ENCODE peak calls at places on chromosomes 5 and 9, in five cellular contexts. One of them, this sample, is unnamed.

GRCh38 chr9:124366476-124367220 is 48.6 kb downstream of the PSMB7 start:
- DNase-seq in body of pancreas: no peak
- DNase-seq in heart right ventricle: no peak
- DNase-seq in transverse colon: no peak
- DNase-seq in PC-3: peak; percentile 30
- DNase-seq in this sample: no peak

GRCh38 chr5:1931590-1932138 is 48.9 kb upstream of the IRX4 start:
- DNase-seq in heart right ventricle: peak; percentile 37
- DNase-seq in PC-3: no peak
- DNase-seq in transverse colon: peak; percentile 21
- DNase-seq in body of pancreas: peak; percentile 83
- DNase-seq in this sample: no peak

GRCh38 chr9:76598971-76599370 is 140.0 kb downstream of the GCNT1 start:
- DNase-seq in PC-3: no peak
- DNase-seq in heart right ventricle: no peak
- DNase-seq in transverse colon: no peak
- DNase-seq in body of pancreas: no peak
- DNase-seq in this sample: no peak

GRCh38 chr9:112439825-112440224 is 46.8 kb upstream of the KIAA1958 start:
- DNase-seq in body of pancreas: no peak
- DNase-seq in heart right ventricle: no peak
- DNase-seq in PC-3: no peak
- DNase-seq in transverse colon: no peak
- DNase-seq in this sample: no peak

GRCh38 chr5:147348046-147348445 is 113.2 kb downstream of the STK32A start:
- DNase-seq in transverse colon: no peak
- DNase-seq in PC-3: peak; percentile 84
- DNase-seq in heart right ventricle: no peak
- DNase-seq in body of pancreas: no peak
- DNase-seq in this sample: no peak

GRCh38 chr9:129289883-129290282 is 111.8 kb upstream of the IER5L start:
- DNase-seq in heart right ventricle: no peak
- DNase-seq in transverse colon: no peak
- DNase-seq in PC-3: no peak
- DNase-seq in body of pancreas: no peak
- DNase-seq in this sample: peak; percentile 14

GRCh38 chr5:102666164-102666951 is 88.7 kb upstream of the PAM start:
- DNase-seq in heart right ventricle: no peak
- DNase-seq in body of pancreas: peak; percentile 28
- DNase-seq in PC-3: peak; percentile 35
- DNase-seq in transverse colon: no peak
- DNase-seq in this sample: no peak

GRCh38 chr9:127015926-127016512 is 101.4 kb downstream of the RALGPS1 start:
- DNase-seq in PC-3: no peak
- DNase-seq in transverse colon: no peak
- DNase-seq in body of pancreas: no peak
- DNase-seq in heart right ventricle: no peak
- DNase-seq in this sample: no peak

GRCh38 chr5:141782991-141783598 is 95.1 kb downstream of the PCDH1 start:
- DNase-seq in body of pancreas: no peak
- DNase-seq in transverse colon: no peak
- DNase-seq in PC-3: no peak
- DNase-seq in heart right ventricle: no peak
- DNase-seq in this sample: no peak

GRCh38 chr5:150567031-150567680 is 59.2 kb downstream of the NDST1 start:
- DNase-seq in PC-3: no peak
- DNase-seq in transverse colon: no peak
- DNase-seq in body of pancreas: peak; percentile 5
- DNase-seq in heart right ventricle: no peak
- DNase-seq in this sample: no peak
- H3K4me3 ChIP-seq in PC-3: no peak overlapping the region
- H3K4me3 ChIP-seq in transverse colon: no peak overlapping the region
- H3K4me3 ChIP-seq in body of pancreas: no peak overlapping the region
- H3K4me3 ChIP-seq in heart right ventricle: no peak overlapping the region
- H3K4me3 ChIP-seq in this sample: no peak overlapping the region

GRCh38 chr9:113599647-113600476 is 136.3 kb downstream of the RGS3 start:
- DNase-seq in heart right ventricle: peak; percentile 63
- DNase-seq in PC-3: no peak
- DNase-seq in transverse colon: no peak
- DNase-seq in body of pancreas: no peak
- DNase-seq in this sample: no peak
- H3K4me1 ChIP-seq in heart right ventricle: peaks cover 86% of the 10 kb centered on the region
- H3K4me1 ChIP-seq in PC-3: no peaks in the 10 kb centered on the region
- H3K4me1 ChIP-seq in transverse colon: peaks cover 11% of the 10 kb centered on the region
- H3K4me1 ChIP-seq in body of pancreas: peaks cover 59% of the 10 kb centered on the region
- H3K4me1 ChIP-seq in this sample: peaks cover 54% of the 10 kb centered on the region

DNA sequence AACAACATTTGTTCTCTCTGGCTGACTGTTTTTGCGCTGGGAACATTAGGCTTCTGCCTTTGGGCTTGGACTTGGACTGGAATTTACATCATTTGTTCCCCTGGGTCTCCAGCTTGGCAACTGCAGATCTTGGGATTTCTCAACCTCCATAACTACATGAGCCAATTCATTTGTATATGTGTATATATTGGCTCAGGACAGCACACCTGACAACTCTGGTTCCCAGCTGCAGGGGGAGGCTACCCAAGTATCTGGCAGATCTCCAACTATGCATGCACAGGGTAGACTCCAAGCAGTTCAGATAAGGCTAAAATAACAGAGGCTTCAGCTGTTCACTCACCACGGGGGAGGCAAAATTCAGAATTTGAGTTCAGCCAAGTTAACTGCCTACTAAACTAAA is 31.6 kb upstream of the F2RL1 start:
- DNase-seq in transverse colon: no peak
- DNase-seq in PC-3: peak; percentile 63
- DNase-seq in heart right ventricle: peak; percentile 73
- DNase-seq in body of pancreas: peak; percentile 60
- DNase-seq in this sample: peak; percentile 55
- H3K27ac ChIP-seq in transverse colon: peak overlapping the region; percentile 15
- H3K27ac ChIP-seq in PC-3: peak overlapping the region; percentile 89
- H3K27ac ChIP-seq in heart right ventricle: peak overlapping the region; percentile 63
- H3K27ac ChIP-seq in body of pancreas: peak overlapping the region; percentile 70
- H3K27ac ChIP-seq in this sample: no peak overlapping the region

DNA sequence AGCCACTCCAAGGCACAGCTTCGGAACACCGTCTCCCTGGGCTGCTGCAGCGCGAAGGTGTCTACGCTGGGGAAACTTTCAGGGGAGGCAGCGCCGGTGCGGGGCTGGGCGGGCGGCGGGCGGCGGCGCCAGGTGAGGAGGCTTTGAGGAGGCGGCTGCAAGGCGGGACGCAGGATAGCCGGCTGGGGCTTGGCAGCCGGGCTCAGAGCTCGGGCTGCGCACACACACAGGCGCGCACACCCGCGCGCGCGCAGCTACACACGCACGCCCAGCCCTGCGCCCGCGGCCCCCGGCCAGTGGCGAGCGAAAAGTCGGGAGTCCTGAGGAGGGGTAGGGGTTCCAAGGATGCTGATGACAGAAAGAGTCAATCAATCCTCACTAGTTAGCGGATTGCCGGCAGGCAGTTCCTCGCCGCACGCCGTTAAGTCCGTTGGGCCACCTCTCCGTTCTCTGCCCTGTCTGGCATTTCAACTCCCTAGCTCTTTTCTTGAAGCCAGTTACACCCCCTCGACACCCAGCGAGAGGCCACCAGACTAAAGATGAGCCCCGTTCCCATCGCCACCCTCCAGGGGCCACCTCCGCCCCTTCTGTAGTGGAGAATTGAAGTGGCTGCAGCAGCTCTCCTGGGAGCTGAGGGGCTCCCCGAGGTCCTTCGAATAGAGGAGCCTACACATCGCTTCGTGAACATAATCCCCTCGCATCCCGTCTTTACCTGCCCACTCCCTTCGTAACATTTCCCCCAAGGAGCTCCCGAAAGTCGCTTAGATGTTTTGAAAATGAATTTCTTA is 1640.3 kb upstream of the C9orf72 start:
- DNase-seq in transverse colon: no peak
- DNase-seq in body of pancreas: peak; percentile 12
- DNase-seq in PC-3: peak; percentile 34
- DNase-seq in heart right ventricle: no peak
- DNase-seq in this sample: no peak
- H3K4me3 ChIP-seq in transverse colon: no peak within 1 kb of the TSS
- H3K4me3 ChIP-seq in body of pancreas: peak within 1 kb of the TSS; percentile 13
- H3K4me3 ChIP-seq in PC-3: peak within 1 kb of the TSS; percentile 81
- H3K4me3 ChIP-seq in heart right ventricle: peak within 1 kb of the TSS; percentile 17
- H3K4me3 ChIP-seq in this sample: peak within 1 kb of the TSS; percentile 36

GRCh38 chr5:159880676-159881075 is 35.6 kb upstream of the ADRA1B start:
- DNase-seq in body of pancreas: no peak
- DNase-seq in PC-3: no peak
- DNase-seq in heart right ventricle: no peak
- DNase-seq in transverse colon: no peak
- DNase-seq in this sample: no peak
- H3K4me1 ChIP-seq in body of pancreas: no peaks in the 10 kb centered on the region
- H3K4me1 ChIP-seq in PC-3: no peaks in the 10 kb centered on the region
- H3K4me1 ChIP-seq in heart right ventricle: peaks cover 23% of the 10 kb centered on the region
- H3K4me1 ChIP-seq in transverse colon: no peaks in the 10 kb centered on the region
- H3K4me1 ChIP-seq in this sample: peaks cover 5% of the 10 kb centered on the region